ENCODE peak calls at places on chromosome 12, in seven cellular contexts. G, T, M, Z, S, H and B are unnamed samples.

GRCh38 chr12:101939856-101940265 is 62.5 kb downstream of the DRAM1 start:
- DNase-seq in G (peak; percentile 39), T (no peak), M (peak; percentile 64), Z (peak; percentile 60), S (peak; percentile 84), H (peak; percentile 86), B (peak; percentile 60)

GRCh38 chr12:125193798-125194562 is 128.7 kb downstream of the AACS start:
- DNase-seq in G (no peak), T (no peak), M (no peak), Z (no peak), S (peak; percentile 63), H (no peak), B (no peak)

GRCh38 chr12:15214851-15215601 is 6.2 kb downstream of the RERG start:
- DNase-seq in G (no peak), T (no peak), M (no peak), Z (no peak), S (no peak), H (no peak), B (no peak)

GRCh38 chr12:2494490-2495192 is 300.1 kb upstream of the FKBP4 start:
- DNase-seq in G (no peak), T (no peak), M (peak; percentile 40), Z (no peak), S (no peak), H (peak; percentile 78), B (no peak)

GRCh38 chr12:124684971-124685688 is 117.7 kb upstream of the NCOR2 start:
- DNase-seq in G (no peak), T (no peak), M (no peak), Z (no peak), S (no peak), H (no peak), B (no peak)

GRCh38 chr12:40227447-40227846 is 2.6 kb downstream of the LRRK2 start:
- DNase-seq in G (no peak), T (no peak), M (no peak), Z (no peak), S (no peak), H (no peak), B (no peak)

GRCh38 chr12:42213023-42213422 is 25.0 kb downstream of the YAF2 start:
- DNase-seq in G (peak; percentile 53), T (no peak), M (no peak), Z (no peak), S (no peak), H (no peak), B (no peak)

GRCh38 chr12:57631566-57632368 is 1.2 kb downstream of the B4GALNT1 start:
- DNase-seq in G (no peak), T (no peak), M (no peak), Z (no peak), S (peak; percentile 45), H (peak; percentile 61), B (no peak)

GRCh38 chr12:49342914-49343731 is 3.6 kb upstream of the DNAJC22 start:
- DNase-seq in G (no peak), T (no peak), M (no peak), Z (peak; percentile 24), S (no peak), H (peak; percentile 65), B (no peak)

GRCh38 chr12:75994069-75994740 is 37.4 kb downstream of the PHLDA1 start:
- DNase-seq in G (peak; percentile 87), T (no peak), M (no peak), Z (no peak), S (no peak), H (no peak), B (no peak)

GRCh38 chr12:42961395-42961794 is 371.8 kb upstream of the PRICKLE1 start:
- DNase-seq in G (peak; percentile 99), T (no peak), M (peak; percentile 31), Z (no peak), S (no peak), H (no peak), B (peak; percentile 51)

GRCh38 chr12:95763809-95764253 is 26.7 kb downstream of the NTN4 start:
- DNase-seq in G (peak; percentile 83), T (no peak), M (peak; percentile 37), Z (no peak), S (no peak), H (no peak), B (no peak)

GRCh38 chr12:132321321-132322118 is 7.9 kb downstream of the GALNT9 start:
- DNase-seq in G (no peak), T (no peak), M (no peak), Z (no peak), S (no peak), H (no peak), B (no peak)

GRCh38 chr12:132324173-132324572 is 5.2 kb downstream of the GALNT9 start:
- DNase-seq in G (no peak), T (no peak), M (no peak), Z (no peak), S (no peak), H (no peak), B (no peak)

GRCh38 chr12:132320767-132321211 is 8.6 kb downstream of the GALNT9 start:
- DNase-seq in G (no peak), T (no peak), M (no peak), Z (no peak), S (no peak), H (no peak), B (no peak)

GRCh38 chr12:132323171-132324010 is 6.0 kb downstream of the GALNT9 start:
- DNase-seq in G (no peak), T (no peak), M (no peak), Z (no peak), S (no peak), H (no peak), B (no peak)

GRCh38 chr12:132322206-132323132 is 6.9 kb downstream of the GALNT9 start:
- DNase-seq in G (no peak), T (no peak), M (no peak), Z (no peak), S (no peak), H (peak; percentile 85), B (no peak)
- H3K27ac ChIP-seq in G (no peak overlapping the region), T (no peak overlapping the region), M (no peak overlapping the region), Z (no peak overlapping the region), S (no peak overlapping the region), H (peak overlapping the region; percentile 69), B (no peak overlapping the region)

GRCh38 chr12:82994117-82994516 is 307.4 kb downstream of the TMTC2 start:
- DNase-seq in G (no peak), T (no peak), M (no peak), Z (no peak), S (no peak), H (no peak), B (no peak)

GRCh38 chr12:82998509-82998908 is 311.8 kb downstream of the TMTC2 start:
- DNase-seq in G (no peak), T (no peak), M (no peak), Z (no peak), S (no peak), H (no peak), B (no peak)

GRCh38 chr12:82996168-82996812 is 309.6 kb downstream of the TMTC2 start:
- DNase-seq in G (no peak), T (no peak), M (peak; percentile 70), Z (no peak), S (no peak), H (no peak), B (no peak)

DNA sequence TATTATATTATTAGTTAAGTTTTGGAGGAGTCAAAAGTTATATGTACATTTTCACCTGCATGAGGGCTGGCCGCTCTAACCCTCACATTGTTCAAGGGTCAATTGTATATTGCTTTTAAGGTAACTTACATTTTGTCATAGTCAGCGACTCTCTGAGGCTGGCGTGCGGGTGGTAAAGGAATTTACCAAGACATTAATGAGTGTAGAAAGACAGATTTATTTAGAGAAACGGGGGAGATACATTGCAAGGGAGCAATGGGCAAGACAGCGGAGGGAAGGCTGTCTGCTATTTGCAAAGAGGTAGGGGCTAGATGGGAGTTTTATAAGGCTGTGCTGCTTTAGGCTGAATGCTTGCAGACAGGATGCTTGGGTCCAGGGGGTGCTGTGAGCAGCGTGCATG is 306.9 kb downstream of the TMTC2 start:
- DNase-seq in G (no peak), T (no peak), M (no peak), Z (no peak), S (no peak), H (no peak), B (no peak)
- H3K4me3 ChIP-seq in G (no peak overlapping the region), T (no peak overlapping the region), M (no peak overlapping the region), Z (no peak overlapping the region), S (no peak overlapping the region), H (no peak overlapping the region), B (no peak overlapping the region)

DNA sequence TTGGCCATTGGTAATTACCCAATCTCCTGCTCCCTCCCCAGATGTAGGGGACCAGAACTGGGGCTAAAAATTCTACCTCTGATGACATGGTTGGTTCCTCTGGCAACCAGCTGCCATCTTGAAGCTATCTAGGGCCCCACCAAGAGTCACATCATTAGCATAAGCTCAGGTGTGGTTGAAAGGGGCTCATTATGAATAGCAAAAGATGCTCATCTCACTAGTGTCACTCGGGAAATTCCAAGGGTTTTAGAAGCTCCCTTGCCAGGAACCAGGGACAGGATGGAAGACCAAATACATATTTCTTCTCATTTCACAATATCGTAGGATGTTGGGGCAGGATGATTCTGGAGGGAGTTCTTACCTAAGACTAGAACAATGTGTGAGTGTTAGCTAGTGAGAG is 38.6 kb downstream of the EID3 start:
- DNase-seq in G (no peak), T (no peak), M (no peak), Z (no peak), S (no peak), H (no peak), B (no peak)
- H3K36me3 ChIP-seq in G (peaks cover 93% of the 10 kb centered on the region), T (peaks cover 11% of the 10 kb centered on the region), M (no peaks in the 10 kb centered on the region), Z (peaks cover 100% of the 10 kb centered on the region), S (no peaks in the 10 kb centered on the region), H (peaks cover 37% of the 10 kb centered on the region), B (peaks cover 58% of the 10 kb centered on the region)

DNA sequence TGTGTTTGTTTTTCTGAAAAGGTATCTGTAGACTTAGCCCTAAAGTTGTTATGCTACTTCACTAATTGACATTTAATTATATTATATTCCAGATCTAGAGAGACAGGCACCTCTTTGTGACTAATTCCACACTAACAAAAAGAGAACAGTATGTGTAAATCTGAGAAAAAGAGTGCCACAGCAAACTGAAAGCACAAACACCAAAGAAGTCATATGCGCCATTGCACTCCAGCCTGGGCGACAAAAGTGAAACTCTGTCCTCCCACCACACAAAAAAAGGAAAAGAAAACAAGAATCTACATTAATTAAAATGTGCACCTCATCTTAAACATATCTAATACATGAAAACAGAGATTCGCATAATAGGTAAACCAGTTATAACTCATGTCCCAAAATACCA is 4.4 kb upstream of the CSRNP2 start:
- DNase-seq in G (no peak), T (peak; percentile 40), M (no peak), Z (no peak), S (no peak), H (no peak), B (no peak)
- H3K27ac ChIP-seq in G (no peak overlapping the region), T (peak overlapping the region; percentile 48), M (no peak overlapping the region), Z (no peak overlapping the region), S (no peak overlapping the region), H (no peak overlapping the region), B (no peak overlapping the region)